ENCODE peak calls at places on chromosome 17, in seven cellular contexts. One of them, this sample, is unnamed.

GRCh38 chr17:38883592-38884526 is 14.0 kb downstream of the LASP1 start:
- DNase-seq in amniotic stem cell: no peak
- DNase-seq in bronchial epithelial cell: no peak
- DNase-seq in HS-27A: no peak
- DNase-seq in IMR-90: no peak
- DNase-seq in progenitor cell of endocrine pancreas: no peak
- DNase-seq in mammary epithelial cell: peak; percentile 72
- DNase-seq in this sample: no peak

GRCh38 chr17:64278614-64279013 is 15.6 kb upstream of the TEX2 start:
- DNase-seq in amniotic stem cell: no peak
- DNase-seq in bronchial epithelial cell: peak; percentile 98
- DNase-seq in HS-27A: no peak
- DNase-seq in IMR-90: peak; percentile 71
- DNase-seq in progenitor cell of endocrine pancreas: no peak
- DNase-seq in mammary epithelial cell: peak; percentile 96
- DNase-seq in this sample: no peak

GRCh38 chr17:33318241-33318640 is 25.1 kb upstream of the ASIC2 start:
- DNase-seq in amniotic stem cell: no peak
- DNase-seq in bronchial epithelial cell: no peak
- DNase-seq in HS-27A: no peak
- DNase-seq in IMR-90: no peak
- DNase-seq in progenitor cell of endocrine pancreas: no peak
- DNase-seq in mammary epithelial cell: no peak
- DNase-seq in this sample: no peak

GRCh38 chr17:688100-688989 is 26.3 kb downstream of the VPS53 start:
- DNase-seq in amniotic stem cell: no peak
- DNase-seq in bronchial epithelial cell: no peak
- DNase-seq in HS-27A: no peak
- DNase-seq in IMR-90: peak; percentile 41
- DNase-seq in progenitor cell of endocrine pancreas: no peak
- DNase-seq in mammary epithelial cell: no peak
- DNase-seq in this sample: no peak

GRCh38 chr17:52546493-52546892 is 388.0 kb upstream of the CA10 start:
- DNase-seq in amniotic stem cell: no peak
- DNase-seq in bronchial epithelial cell: no peak
- DNase-seq in HS-27A: no peak
- DNase-seq in IMR-90: no peak
- DNase-seq in progenitor cell of endocrine pancreas: no peak
- DNase-seq in mammary epithelial cell: no peak
- DNase-seq in this sample: no peak

GRCh38 chr17:73625006-73625405 is 19.2 kb downstream of the SDK2 start:
- DNase-seq in amniotic stem cell: no peak
- DNase-seq in bronchial epithelial cell: peak; percentile 91
- DNase-seq in HS-27A: no peak
- DNase-seq in IMR-90: no peak
- DNase-seq in progenitor cell of endocrine pancreas: no peak
- DNase-seq in mammary epithelial cell: peak; percentile 85
- DNase-seq in this sample: no peak

GRCh38 chr17:48037924-48038323 is 327 bp upstream of the COPZ2 start:
- DNase-seq in amniotic stem cell: no peak
- DNase-seq in bronchial epithelial cell: no peak
- DNase-seq in HS-27A: no peak
- DNase-seq in IMR-90: no peak
- DNase-seq in progenitor cell of endocrine pancreas: no peak
- DNase-seq in mammary epithelial cell: no peak
- DNase-seq in this sample: no peak

GRCh38 chr17:38579934-38580333 is 25.8 kb downstream of the SRCIN1 start:
- DNase-seq in amniotic stem cell: no peak
- DNase-seq in bronchial epithelial cell: peak; percentile 45
- DNase-seq in HS-27A: no peak
- DNase-seq in IMR-90: peak; percentile 13
- DNase-seq in progenitor cell of endocrine pancreas: no peak
- DNase-seq in mammary epithelial cell: peak; percentile 44
- DNase-seq in this sample: peak; percentile 22

GRCh38 chr17:5191541-5192417 is at the start of gene ZNF594:
- DNase-seq in amniotic stem cell: peak; percentile 95
- DNase-seq in bronchial epithelial cell: peak; percentile 75
- DNase-seq in HS-27A: peak; percentile 26
- DNase-seq in IMR-90: peak; percentile 94
- DNase-seq in progenitor cell of endocrine pancreas: peak; percentile 92
- DNase-seq in mammary epithelial cell: peak; percentile 91
- DNase-seq in this sample: peak; percentile 93

GRCh38 chr17:17042851-17043667 is 802 bp downstream of the MPRIP start:
- DNase-seq in amniotic stem cell: no peak
- DNase-seq in bronchial epithelial cell: peak; percentile 63
- DNase-seq in HS-27A: peak; percentile 67
- DNase-seq in IMR-90: peak; percentile 66
- DNase-seq in progenitor cell of endocrine pancreas: no peak
- DNase-seq in mammary epithelial cell: peak; percentile 69
- DNase-seq in this sample: peak; percentile 69

GRCh38 chr17:16973760-16974540 is 2.0 kb upstream of the TNFRSF13B start:
- DNase-seq in amniotic stem cell: no peak
- DNase-seq in bronchial epithelial cell: no peak
- DNase-seq in HS-27A: no peak
- DNase-seq in IMR-90: no peak
- DNase-seq in progenitor cell of endocrine pancreas: no peak
- DNase-seq in mammary epithelial cell: no peak
- DNase-seq in this sample: no peak

GRCh38 chr17:29292992-29293889 is 707 bp downstream of the NUFIP2 start:
- DNase-seq in amniotic stem cell: no peak
- DNase-seq in bronchial epithelial cell: peak; percentile 16
- DNase-seq in HS-27A: peak; percentile 11
- DNase-seq in IMR-90: peak; percentile 34
- DNase-seq in progenitor cell of endocrine pancreas: peak; percentile 57
- DNase-seq in mammary epithelial cell: peak; percentile 35
- DNase-seq in this sample: peak; percentile 63

GRCh38 chr17:59406808-59407381 is 75.4 kb downstream of the YPEL2 start:
- DNase-seq in amniotic stem cell: peak; percentile 75
- DNase-seq in bronchial epithelial cell: no peak
- DNase-seq in HS-27A: no peak
- DNase-seq in IMR-90: peak; percentile 57
- DNase-seq in progenitor cell of endocrine pancreas: no peak
- DNase-seq in mammary epithelial cell: no peak
- DNase-seq in this sample: no peak

GRCh38 chr17:31197991-31198390 is 99.0 kb downstream of the OMG start:
- DNase-seq in amniotic stem cell: no peak
- DNase-seq in bronchial epithelial cell: peak; percentile 41
- DNase-seq in HS-27A: no peak
- DNase-seq in IMR-90: peak; percentile 43
- DNase-seq in progenitor cell of endocrine pancreas: no peak
- DNase-seq in mammary epithelial cell: peak; percentile 76
- DNase-seq in this sample: no peak

GRCh38 chr17:45976755-45977505 is 22.1 kb upstream of the STH start:
- DNase-seq in amniotic stem cell: no peak
- DNase-seq in bronchial epithelial cell: peak; percentile 27
- DNase-seq in HS-27A: no peak
- DNase-seq in IMR-90: peak; percentile 22
- DNase-seq in progenitor cell of endocrine pancreas: no peak
- DNase-seq in mammary epithelial cell: no peak
- DNase-seq in this sample: no peak

GRCh38 chr17:34981538-34982241 is 1.4 kb downstream of the LIG3 start:
- DNase-seq in amniotic stem cell: no peak
- DNase-seq in bronchial epithelial cell: peak; percentile 21
- DNase-seq in HS-27A: no peak
- DNase-seq in IMR-90: peak; percentile 47
- DNase-seq in progenitor cell of endocrine pancreas: no peak
- DNase-seq in mammary epithelial cell: no peak
- DNase-seq in this sample: peak; percentile 58

GRCh38 chr17:44308320-44308818 is at the start of gene RUNDC3A:
- DNase-seq in amniotic stem cell: peak; percentile 19
- DNase-seq in bronchial epithelial cell: peak; percentile 52
- DNase-seq in HS-27A: no peak
- DNase-seq in IMR-90: peak; percentile 69
- DNase-seq in progenitor cell of endocrine pancreas: peak; percentile 95
- DNase-seq in mammary epithelial cell: peak; percentile 66
- DNase-seq in this sample: peak; percentile 81

GRCh38 chr17:5703736-5704135 is 119.4 kb upstream of the NLRP1 start:
- DNase-seq in amniotic stem cell: no peak
- DNase-seq in bronchial epithelial cell: no peak
- DNase-seq in HS-27A: no peak
- DNase-seq in IMR-90: no peak
- DNase-seq in progenitor cell of endocrine pancreas: no peak
- DNase-seq in mammary epithelial cell: no peak
- DNase-seq in this sample: no peak

GRCh38 chr17:77437747-77438146 is 297.0 kb downstream of the SEC14L1 start:
- DNase-seq in amniotic stem cell: no peak
- DNase-seq in bronchial epithelial cell: no peak
- DNase-seq in HS-27A: no peak
- DNase-seq in IMR-90: no peak
- DNase-seq in progenitor cell of endocrine pancreas: no peak
- DNase-seq in mammary epithelial cell: no peak
- DNase-seq in this sample: no peak

GRCh38 chr17:32504166-32504990 is 17.6 kb downstream of the CDK5R1 start:
- DNase-seq in amniotic stem cell: no peak
- DNase-seq in bronchial epithelial cell: no peak
- DNase-seq in HS-27A: no peak
- DNase-seq in IMR-90: no peak
- DNase-seq in progenitor cell of endocrine pancreas: no peak
- DNase-seq in mammary epithelial cell: no peak
- DNase-seq in this sample: no peak

GRCh38 chr17:74243013-74243755 is 29.8 kb downstream of the TTYH2 start:
- DNase-seq in amniotic stem cell: no peak
- DNase-seq in bronchial epithelial cell: no peak
- DNase-seq in HS-27A: no peak
- DNase-seq in IMR-90: no peak
- DNase-seq in progenitor cell of endocrine pancreas: no peak
- DNase-seq in mammary epithelial cell: no peak
- DNase-seq in this sample: no peak

GRCh38 chr17:44390250-44390649 is 801 bp upstream of the ITGA2B start:
- DNase-seq in amniotic stem cell: no peak
- DNase-seq in bronchial epithelial cell: no peak
- DNase-seq in HS-27A: no peak
- DNase-seq in IMR-90: no peak
- DNase-seq in progenitor cell of endocrine pancreas: no peak
- DNase-seq in mammary epithelial cell: no peak
- DNase-seq in this sample: no peak